ENCODE peak calls at places on chromosomes 2 and 18, in ten cellular contexts. F is uterus; C is mucosa of gallbladder; Z is tibial artery; D is heart left ventricle; V is NCI-H748 treated with DMSO at 0.1 percent for 48 hours; I is stimulated activated naive CD4-positive, alpha-beta T cell; Q is anterior cingulate cortex; G is HEK293T; W is naive thymus-derived CD4-positive, alpha-beta T cell. Y is an unnamed sample.

GRCh38 chr2:117985092-117985491 is 28.8 kb downstream of the CCDC93 start:
- DNase-seq in F (no peak), C (no peak), Z (no peak), D (no peak), V (no peak), I (no peak), Q (no peak), G (no peak), W (no peak), Y (no peak)

GRCh38 chr2:2788076-2788475 is 457.0 kb upstream of the MYT1L start:
- DNase-seq in F (no peak), C (no peak), Z (no peak), D (no peak), V (no peak), I (no peak), Q (no peak), G (no peak), W (no peak), Y (no peak)

GRCh38 chr2:234448506-234449169 is 48.2 kb downstream of the ARL4C start:
- DNase-seq in F (no peak), C (no peak), Z (no peak), D (no peak), V (no peak), I (no peak), Q (no peak), G (no peak), W (no peak), Y (no peak)

GRCh38 chr18:32439802-32440201 is 30.9 kb downstream of the GAREM1 start:
- DNase-seq in F (no peak), C (no peak), Z (no peak), D (no peak), V (no peak), I (no peak), Q (no peak), G (peak; percentile 76), W (no peak), Y (no peak)

GRCh38 chr2:18362696-18363095 is 197.8 kb downstream of the RDH14 start:
- DNase-seq in F (no peak), C (no peak), Z (no peak), D (no peak), V (no peak), I (no peak), Q (no peak), G (no peak), W (no peak), Y (no peak)

GRCh38 chr2:70657246-70657645 is 103.6 kb upstream of the TGFA start:
- DNase-seq in F (no peak), C (no peak), Z (no peak), D (no peak), V (no peak), I (no peak), Q (no peak), G (no peak), W (no peak), Y (no peak)

GRCh38 chr2:56230171-56230570 is 46.4 kb downstream of the CCDC85A start:
- DNase-seq in F (no peak), C (no peak), Z (no peak), D (no peak), V (no peak), I (no peak), Q (no peak), G (no peak), W (no peak), Y (no peak)

GRCh38 chr2:233234264-233234663 is 17.2 kb upstream of the ATG16L1 start:
- DNase-seq in F (no peak), C (no peak), Z (no peak), D (no peak), V (no peak), I (no peak), Q (no peak), G (no peak), W (no peak), Y (no peak)

Y was measured in Right ventricle myocardium superior.